ENCODE peak calls at places on chromosomes 1 and 21, in seven cellular contexts. H is Peyer's patch, A is left ventricle myocardium inferior, C is tibial artery, B is cardiac muscle cell, I is kidney, X is psoas muscle. N is an unnamed sample.

GRCh38 chr1:39859859-39860812 is 23.2 kb downstream of the TRIT1 start:
- DNase-seq in H (no peak), A (no peak), C (no peak), B (no peak), I (no peak), X (no peak), N (no peak)

GRCh38 chr1:29096255-29096896 is 27.3 kb downstream of the TMEM200B start:
- DNase-seq in H (no peak), A (no peak), C (no peak), B (no peak), I (no peak), X (no peak), N (no peak)

GRCh38 chr1:93129507-93130099 is 50.5 kb downstream of the MTF2 start:
- DNase-seq in H (no peak), A (no peak), C (no peak), B (no peak), I (no peak), X (no peak), N (no peak)

GRCh38 chr21:41815652-41816582 is 49.1 kb upstream of the RIPK4 start:
- DNase-seq in H (no peak), A (no peak), C (no peak), B (no peak), I (no peak), X (no peak), N (no peak)

GRCh38 chr1:179092896-179093461 is 11.1 kb downstream of the TOR3A start:
- DNase-seq in H (no peak), A (no peak), C (no peak), B (no peak), I (no peak), X (no peak), N (no peak)

GRCh38 chr1:228405200-228405978 is 1.2 kb downstream of the TRIM11 start:
- DNase-seq in H (no peak), A (no peak), C (no peak), B (no peak), I (no peak), X (no peak), N (no peak)

GRCh38 chr1:54229281-54229891 is 29.4 kb downstream of the MRPL37 start:
- DNase-seq in H (no peak), A (no peak), C (no peak), B (no peak), I (peak; percentile 67), X (no peak), N (no peak)

GRCh38 chr1:236142358-236143103 is at the start of gene GPR137B:
- DNase-seq in H (peak; percentile 33), A (peak; percentile 55), C (peak; percentile 48), B (peak; percentile 44), I (no peak), X (peak; percentile 61), N (peak; percentile 67)

GRCh38 chr1:151060241-151061011 is at the start of gene MLLT11:
- DNase-seq in H (peak; percentile 59), A (peak; percentile 35), C (no peak), B (peak; percentile 88), I (no peak), X (no peak), N (peak; percentile 45)

GRCh38 chr1:208544058-208544457 is 299.9 kb upstream of the PLXNA2 start:
- DNase-seq in H (no peak), A (no peak), C (no peak), B (no peak), I (no peak), X (no peak), N (no peak)

GRCh38 chr1:11938722-11939526 is 4.4 kb downstream of the PLOD1 start:
- DNase-seq in H (no peak), A (peak; percentile 86), C (no peak), B (no peak), I (peak; percentile 90), X (peak; percentile 91), N (no peak)

GRCh38 chr1:11064942-11065341 is 5.1 kb upstream of the SRM start:
- DNase-seq in H (no peak), A (no peak), C (no peak), B (no peak), I (no peak), X (no peak), N (no peak)

GRCh38 chr1:61356995-61357394 is 274.6 kb downstream of the NFIA start:
- DNase-seq in H (no peak), A (no peak), C (no peak), B (no peak), I (no peak), X (no peak), N (no peak)

GRCh38 chr1:183281039-183281438 is 95.0 kb downstream of the LAMC2 start:
- DNase-seq in H (no peak), A (no peak), C (peak; percentile 88), B (no peak), I (no peak), X (peak; percentile 76), N (no peak)

GRCh38 chr1:82018319-82018718 is 217.6 kb downstream of the ADGRL2 start:
- DNase-seq in H (no peak), A (no peak), C (no peak), B (no peak), I (no peak), X (no peak), N (no peak)

GRCh38 chr1:78722947-78723346 is 73.3 kb downstream of the IFI44 start:
- DNase-seq in H (no peak), A (no peak), C (no peak), B (no peak), I (no peak), X (no peak), N (no peak)

GRCh38 chr1:109109906-109110305 is 4.0 kb upstream of the ELAPOR1 start:
- DNase-seq in H (no peak), A (no peak), C (no peak), B (no peak), I (no peak), X (no peak), N (no peak)

GRCh38 chr1:220813013-220813412 is 26.3 kb downstream of the MTARC1 start:
- DNase-seq in H (no peak), A (no peak), C (no peak), B (no peak), I (no peak), X (no peak), N (no peak)
- TF ChIP-seq CTCF in H (no peak), A (no peak), C (no peak), B (no peak), I (no peak), X (no peak), N (no peak)

GRCh38 chr21:19181604-19182140 is 778.1 kb upstream of the TMPRSS15 start:
- DNase-seq in H (no peak), A (no peak), C (no peak), B (no peak), I (no peak), X (no peak), N (no peak)
- H3K9me3 ChIP-seq in H (no peaks in the 10 kb centered on the region), A (no peaks in the 10 kb centered on the region), C (no peaks in the 10 kb centered on the region), B (no peaks in the 10 kb centered on the region), I (no peaks in the 10 kb centered on the region), X (no peaks in the 10 kb centered on the region), N (no peaks in the 10 kb centered on the region)

GRCh38 chr21:24444736-24445135 is 1162.5 kb downstream of the MRPL39 start:
- DNase-seq in H (no peak), A (no peak), C (no peak), B (no peak), I (no peak), X (no peak), N (no peak)

GRCh38 chr21:24445517-24445916 is 1161.8 kb downstream of the MRPL39 start:
- DNase-seq in H (no peak), A (no peak), C (no peak), B (no peak), I (no peak), X (no peak), N (no peak)

GRCh38 chr21:24450119-24450518 is 1157.2 kb downstream of the MRPL39 start:
- DNase-seq in H (no peak), A (no peak), C (no peak), B (no peak), I (no peak), X (no peak), N (no peak)
- H3K4me3 ChIP-seq in H (no peak overlapping the region), A (no peak overlapping the region), C (no peak overlapping the region), B (no peak overlapping the region), I (no peak overlapping the region), X (no peak overlapping the region), N (no peak overlapping the region)

GRCh38 chr1:34162852-34163766 is 1.9 kb downstream of the CSMD2 start:
- DNase-seq in H (peak; percentile 17), A (peak; percentile 59), C (peak; percentile 72), B (peak; percentile 87), I (peak; percentile 89), X (peak; percentile 79), N (peak; percentile 24)
- TF ChIP-seq CTCF in H (no peak), A (peak; percentile 60), C (peak; percentile 84), B (peak; percentile 75), I (peak; percentile 39), X (peak; percentile 30), N (no peak)

N was measured in colonic mucosa.